ENCODE peak calls at places on chromosomes 13 and 19, in six cellular contexts. N, F, Y, P, Q and M are unnamed samples.

GRCh38 chr13:94858856-94859811 is 146.8 kb upstream of the SOX21 start:
- DNase-seq in N (peak; percentile 88), Y (no peak), Q (no peak), P (peak; percentile 39), F (no peak), M (no peak)

GRCh38 chr19:44626067-44626624 is 12.8 kb downstream of the IGSF23 start:
- DNase-seq in N (no peak), P (no peak), Y (no peak), Q (no peak), F (peak; percentile 85), M (peak; percentile 86)

GRCh38 chr13:92657565-92657964 is 569.0 kb upstream of the GPC6 start:
- DNase-seq in F (no peak), P (no peak), Q (no peak), N (no peak), Y (no peak), M (no peak)

GRCh38 chr19:15280915-15281683 is 48.9 kb upstream of the EPHX3 start:
- DNase-seq in Y (no peak), Q (peak; percentile 55), F (peak; percentile 94), N (peak; percentile 83), P (no peak), M (no peak)

GRCh38 chr19:24086974-24087595 is at the start of gene ZNF254:
- DNase-seq in Y (peak; percentile 90), N (peak; percentile 92), Q (peak; percentile 83), F (peak; percentile 92), P (peak; percentile 97), M (peak; percentile 87)

GRCh38 chr13:104017317-104017716 is 951.1 kb upstream of the SLC10A2 start:
- DNase-seq in P (no peak), F (no peak), N (no peak), Y (no peak), Q (no peak), M (no peak)

GRCh38 chr19:2011169-2011568 is 4.3 kb downstream of the BTBD2 start:
- DNase-seq in P (no peak), F (no peak), N (no peak), Y (no peak), Q (no peak), M (no peak)

GRCh38 chr13:90630716-90631115 is 716.8 kb upstream of the MIR17HG start:
- DNase-seq in F (no peak), Y (no peak), Q (no peak), N (no peak), P (no peak), M (no peak)

GRCh38 chr19:16791942-16792341 is 37.3 kb upstream of the SIN3B start:
- DNase-seq in Q (no peak), P (no peak), F (no peak), N (no peak), Y (no peak), M (no peak)

GRCh38 chr13:27796544-27797227 is 4.4 kb downstream of the GSX1 start:
- DNase-seq in P (no peak), F (no peak), Y (no peak), Q (no peak), N (no peak), M (no peak)